ENCODE peak calls at places on chromosomes 3 and 15, in eight cellular contexts. H is cardiac fibroblast, N is left ventricle myocardium inferior, W is foreskin fibroblast, L is MM.1S, R is HFF-Myc, Q is Caco-2, T is colonic mucosa. K is an unnamed sample.

GRCh38 chr3:194251461-194251860 is 99.7 kb downstream of the CPN2 start:
- DNase-seq in H (no peak), N (no peak), W (no peak), L (no peak), R (no peak), Q (no peak), T (no peak), K (no peak)

GRCh38 chr15:66581972-66582537 is 16.3 kb upstream of the LCTL start:
- DNase-seq in H (peak), N (no peak), W (no peak), L (no peak), R (no peak), Q (no peak), T (no peak), K (no peak)

GRCh38 chr3:128482857-128483656 is 9.9 kb downstream of the GATA2 start:
- DNase-seq in H (peak), N (no peak), W (peak), L (no peak), R (peak), Q (no peak), T (no peak), K (no peak)

GRCh38 chr3:81395739-81396138 is 365.7 kb downstream of the GBE1 start:
- DNase-seq in H (no peak), N (no peak), W (no peak), L (no peak), R (no peak), Q (no peak), T (no peak), K (no peak)

GRCh38 chr3:16824085-16824696 is 60.6 kb upstream of the PLCL2 start:
- DNase-seq in H (no peak), N (no peak), W (no peak), L (peak), R (no peak), Q (no peak), T (no peak), K (no peak)

GRCh38 chr3:124362418-124362817 is 367.8 kb upstream of the UMPS start:
- DNase-seq in H (no peak), N (no peak), W (no peak), L (no peak), R (no peak), Q (no peak), T (peak), K (no peak)

GRCh38 chr15:70375006-70375409 is 277.3 kb upstream of the TLE3 start:
- DNase-seq in H (peak), N (no peak), W (peak), L (no peak), R (no peak), Q (no peak), T (no peak), K (no peak)

GRCh38 chr15:99614749-99615288 is 49.0 kb downstream of the MEF2A start:
- DNase-seq in H (peak), N (no peak), W (no peak), L (no peak), R (no peak), Q (no peak), T (no peak), K (no peak)

GRCh38 chr3:35733276-35733675 is 94.0 kb downstream of the ARPP21 start:
- DNase-seq in H (no peak), N (no peak), W (no peak), L (no peak), R (no peak), Q (no peak), T (no peak), K (no peak)

GRCh38 chr15:73851679-73852078 is 21.7 kb upstream of the TBC1D21 start:
- DNase-seq in H (peak), N (no peak), W (no peak), L (peak), R (no peak), Q (peak), T (peak), K (peak)

GRCh38 chr3:33001889-33002288 is 50.4 kb downstream of the CCR4 start:
- DNase-seq in H (peak), N (no peak), W (no peak), L (no peak), R (no peak), Q (no peak), T (no peak), K (peak)

GRCh38 chr15:61173899-61174689 is 55.0 kb downstream of the RORA start:
- DNase-seq in H (no peak), N (no peak), W (no peak), L (no peak), R (no peak), Q (no peak), T (no peak), K (no peak)

GRCh38 chr3:151501171-151501790 is 40.4 kb upstream of the IGSF10 start:
- DNase-seq in H (peak), N (no peak), W (no peak), L (no peak), R (no peak), Q (no peak), T (no peak), K (no peak)

GRCh38 chr15:72685925-72686794 is at the start of the genes BBS4 and HIGD2B:
- DNase-seq in H (peak), N (peak), W (peak), L (peak), R (peak), Q (peak), T (peak), K (peak)

GRCh38 chr3:128500556-128500955 is 7.6 kb upstream of the GATA2 start:
- DNase-seq in H (no peak), N (no peak), W (no peak), L (no peak), R (no peak), Q (no peak), T (no peak), K (no peak)

GRCh38 chr15:85150130-85150480 is 168.4 kb downstream of the PDE8A start:
- DNase-seq in H (no peak), N (no peak), W (no peak), L (no peak), R (no peak), Q (no peak), T (no peak), K (no peak)

GRCh38 chr3:160678447-160678846 is 1.5 kb downstream of the ARL14 start:
- DNase-seq in H (no peak), N (no peak), W (no peak), L (no peak), R (no peak), Q (peak), T (peak), K (no peak)

GRCh38 chr15:42137461-42138261 is 18.8 kb downstream of the PLA2G4F start:
- DNase-seq in H (peak), N (no peak), W (no peak), L (peak), R (peak), Q (peak), T (peak), K (peak)
- TF ChIP-seq CTCF in H (peak), N (peak), W (peak), L (peak), R (peak), Q (no peak), T (peak), K (peak)

GRCh38 chr3:148379763-148380162 is 317.9 kb upstream of the AGTR1 start:
- DNase-seq in H (peak), N (no peak), W (peak), L (peak), R (peak), Q (no peak), T (no peak), K (peak)
- TF ChIP-seq CTCF in H (peak), N (peak), W (peak), L (peak), R (peak), Q (peak), T (peak), K (no peak)

GRCh38 chr3:109018828-109019227 is 65.1 kb upstream of the GUCA1C start:
- DNase-seq in H (peak), N (no peak), W (no peak), L (no peak), R (no peak), Q (no peak), T (no peak), K (no peak)
- TF ChIP-seq CTCF in H (no peak), N (no peak), W (no peak), L (no peak), R (no peak), Q (no peak), T (no peak), K (peak)

GRCh38 chr3:38609386-38610111 is 39.9 kb downstream of the SCN5A start:
- DNase-seq in H (no peak), N (no peak), W (no peak), L (no peak), R (no peak), Q (no peak), T (no peak), K (no peak)

GRCh38 chr3:38608961-38609360 is 40.5 kb downstream of the SCN5A start:
- DNase-seq in H (no peak), N (no peak), W (no peak), L (no peak), R (no peak), Q (no peak), T (no peak), K (no peak)

GRCh38 chr3:38611866-38612265 is 37.6 kb downstream of the SCN5A start:
- DNase-seq in H (no peak), N (no peak), W (no peak), L (no peak), R (no peak), Q (no peak), T (no peak), K (no peak)

GRCh38 chr3:38610436-38610835 is 39.1 kb downstream of the SCN5A start:
- DNase-seq in H (no peak), N (no peak), W (no peak), L (no peak), R (no peak), Q (no peak), T (no peak), K (no peak)

DNA sequence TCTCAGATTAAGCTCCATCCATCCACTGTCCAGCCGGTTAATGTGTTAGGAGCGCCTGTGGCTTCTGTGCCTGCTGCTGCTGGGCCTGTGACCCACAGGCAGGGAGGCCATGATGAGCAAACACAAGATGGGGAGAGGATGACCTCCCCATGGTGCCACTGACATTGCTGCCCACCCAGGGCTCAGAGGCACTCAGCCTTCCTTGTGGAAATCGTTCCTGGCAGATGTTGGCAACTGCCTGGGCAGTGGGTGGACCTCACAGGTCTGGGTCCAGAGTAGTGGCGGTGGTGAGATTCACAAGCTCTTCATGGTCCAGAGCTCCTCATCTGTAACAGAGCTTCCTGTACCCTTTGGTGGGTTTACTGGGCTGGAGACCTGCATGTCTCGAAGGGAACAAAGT is 38.6 kb downstream of the SCN5A start:
- DNase-seq in H (no peak), N (no peak), W (no peak), L (no peak), R (no peak), Q (no peak), T (no peak), K (no peak)
- TF ChIP-seq CTCF in H (no peak), N (no peak), W (no peak), L (no peak), R (no peak), Q (no peak), T (no peak), K (no peak)